ENCODE peak calls at places on chromosomes 1 and 21, in four cellular contexts. P is EL; N is stimulated activated CD4-positive, alpha-beta T cell treated with anti-CD3 and anti-CD28 coated beads, Interleukin-2, amount 100 ng/mL, for 4 hours; K is endothelial cell of umbilical vein. E is an unnamed sample.

GRCh38 chr1:179128520-179128919 is 46.6 kb downstream of the TOR3A start:
- DNase-seq in P (no peak), N (no peak), K (no peak), E (no peak)

GRCh38 chr1:154609398-154610380 is 1.7 kb upstream of the ADAR start:
- DNase-seq in P (peak; percentile 52), N (peak; percentile 59), K (no peak), E (no peak)

GRCh38 chr1:23745515-23745914 is 2.2 kb downstream of the ELOA start:
- DNase-seq in P (peak; percentile 39), N (no peak), K (peak; percentile 18), E (no peak)

GRCh38 chr1:162548170-162548569 is 13.4 kb upstream of the UAP1 start:
- DNase-seq in P (peak; percentile 64), N (no peak), K (no peak), E (no peak)

GRCh38 chr1:159953866-159954515 is at the start of gene SLAMF9:
- DNase-seq in P (peak; percentile 50), N (no peak), K (no peak), E (no peak)

GRCh38 chr1:213678348-213678747 is 309.4 kb upstream of the PROX1 start:
- DNase-seq in P (no peak), N (no peak), K (no peak), E (no peak)

GRCh38 chr1:119968068-119968492 is 71.8 kb upstream of the ADAM30 start:
- DNase-seq in P (peak; percentile 60), N (peak; percentile 66), K (peak; percentile 50), E (no peak)

GRCh38 chr1:178580876-178581275 is 68.0 kb downstream of the TEX35 start:
- DNase-seq in P (no peak), N (no peak), K (no peak), E (no peak)

GRCh38 chr1:223289621-223290020 is 74.4 kb downstream of the SUSD4 start:
- DNase-seq in P (no peak), N (no peak), K (no peak), E (no peak)

GRCh38 chr1:98059616-98060015 is 138.8 kb upstream of the DPYD start:
- DNase-seq in P (peak; percentile 60), N (no peak), K (no peak), E (no peak)

GRCh38 chr1:210062033-210062432 is 124.0 kb downstream of the SYT14 start:
- DNase-seq in P (no peak), N (no peak), K (no peak), E (no peak)

GRCh38 chr1:170680428-170680827 is 16.5 kb downstream of the PRRX1 start:
- DNase-seq in P (no peak), N (no peak), K (no peak), E (no peak)

GRCh38 chr1:98086796-98087195 is 166.0 kb upstream of the DPYD start:
- DNase-seq in P (peak; percentile 99), N (no peak), K (peak; percentile 95), E (no peak)

GRCh38 chr21:27649746-27650145 is 682.9 kb upstream of the ADAMTS5 start:
- DNase-seq in P (no peak), N (no peak), K (no peak), E (no peak)

GRCh38 chr21:27511241-27511640 is 544.4 kb upstream of the ADAMTS5 start:
- DNase-seq in P (peak; percentile 17), N (no peak), K (no peak), E (no peak)

GRCh38 chr1:36966242-36966641 is 68.1 kb downstream of the GRIK3 start:
- DNase-seq in P (no peak), N (no peak), K (peak; percentile 7), E (no peak)

GRCh38 chr1:213650603-213651002 is 337.2 kb upstream of the PROX1 start:
- DNase-seq in P (no peak), N (no peak), K (no peak), E (no peak)

GRCh38 chr1:204692852-204693356 is 7.4 kb upstream of the LRRN2 start:
- DNase-seq in P (no peak), N (no peak), K (no peak), E (no peak)

GRCh38 chr1:183226963-183227362 is 40.9 kb downstream of the LAMC2 start:
- DNase-seq in P (no peak), N (no peak), K (no peak), E (no peak)

GRCh38 chr1:7664147-7664892 is 106.8 kb upstream of the VAMP3 start:
- DNase-seq in P (no peak), N (no peak), K (no peak), E (no peak)

GRCh38 chr1:212646588-212646987 is 38.0 kb downstream of the ATF3 start:
- DNase-seq in P (no peak), N (no peak), K (no peak), E (no peak)

GRCh38 chr1:182054698-182055326 is 6.7 kb downstream of the ZNF648 start:
- DNase-seq in P (peak; percentile 23), N (peak; percentile 48), K (peak; percentile 15), E (no peak)

GRCh38 chr1:229781453-229781852 is 155.4 kb downstream of the URB2 start:
- DNase-seq in P (no peak), N (no peak), K (no peak), E (no peak)

GRCh38 chr1:26717066-26717465 is 21.3 kb downstream of the ARID1A start:
- DNase-seq in P (no peak), N (no peak), K (no peak), E (no peak)

GRCh38 chr1:58412071-58412580 is 134.4 kb downstream of the OMA1 start:
- DNase-seq in P (peak; percentile 85), N (no peak), K (no peak), E (no peak)

GRCh38 chr1:9201421-9202239 is 32.9 kb upstream of the H6PD start:
- DNase-seq in P (peak; percentile 80), N (no peak), K (peak; percentile 48), E (no peak)

GRCh38 chr1:173715538-173715844 is 710 bp downstream of the KLHL20 start:
- DNase-seq in P (no peak), N (no peak), K (no peak), E (no peak)

GRCh38 chr1:198713081-198713480 is 74.2 kb downstream of the PTPRC start:
- DNase-seq in P (peak; percentile 62), N (no peak), K (no peak), E (no peak)

GRCh38 chr1:44757420-44757819 is 17.8 kb downstream of the KIF2C start:
- DNase-seq in P (no peak), N (no peak), K (no peak), E (no peak)

E was measured in cerebellar nuclear complex.